ENCODE peak calls at places on chromosome 7, in four cellular contexts. One of them, this sample, is unnamed.

GRCh38 chr7:158950914-158951635 is 94.7 kb downstream of the DYNC2I1 start:
- DNase-seq in AG04449: no peak
- DNase-seq in fibroblast of mammary gland: peak; percentile 48
- DNase-seq in stomach: no peak
- DNase-seq in this sample: no peak

GRCh38 chr7:71442492-71443196 is 310.7 kb downstream of the GALNT17 start:
- DNase-seq in fibroblast of mammary gland: no peak
- DNase-seq in AG04449: no peak
- DNase-seq in stomach: no peak
- DNase-seq in this sample: no peak

GRCh38 chr7:135508853-135509588 is 881 bp downstream of the CNOT4 start:
- DNase-seq in fibroblast of mammary gland: peak; percentile 35
- DNase-seq in AG04449: no peak
- DNase-seq in stomach: no peak
- DNase-seq in this sample: peak; percentile 22

GRCh38 chr7:91098566-91098965 is 165.7 kb upstream of the FZD1 start:
- DNase-seq in AG04449: peak; percentile 29
- DNase-seq in stomach: no peak
- DNase-seq in fibroblast of mammary gland: no peak
- DNase-seq in this sample: no peak

GRCh38 chr7:66937940-66938339 is 16.9 kb downstream of the TMEM248 start:
- DNase-seq in stomach: no peak
- DNase-seq in fibroblast of mammary gland: no peak
- DNase-seq in AG04449: no peak
- DNase-seq in this sample: no peak

GRCh38 chr7:74064696-74065095 is 18.9 kb upstream of the LIMK1 start:
- DNase-seq in AG04449: no peak
- DNase-seq in stomach: no peak
- DNase-seq in fibroblast of mammary gland: no peak
- DNase-seq in this sample: no peak

GRCh38 chr7:9488555-9488954 is 1055.1 kb downstream of the NXPH1 start:
- DNase-seq in fibroblast of mammary gland: peak; percentile 62
- DNase-seq in stomach: no peak
- DNase-seq in AG04449: peak; percentile 45
- DNase-seq in this sample: no peak

GRCh38 chr7:157401567-157402387 is 65.0 kb downstream of the DNAJB6 start:
- DNase-seq in AG04449: no peak
- DNase-seq in fibroblast of mammary gland: no peak
- DNase-seq in stomach: no peak
- DNase-seq in this sample: no peak

GRCh38 chr7:19665399-19666008 is 43.3 kb downstream of the POLR1F start:
- DNase-seq in stomach: no peak
- DNase-seq in fibroblast of mammary gland: peak; percentile 69
- DNase-seq in AG04449: no peak
- DNase-seq in this sample: no peak

GRCh38 chr7:64308019-64308275 is 5.8 kb upstream of the ZNF736 start:
- DNase-seq in fibroblast of mammary gland: no peak
- DNase-seq in stomach: no peak
- DNase-seq in AG04449: no peak
- DNase-seq in this sample: no peak

GRCh38 chr7:35313575-35313974 is 59.7 kb upstream of the TBX20 start:
- DNase-seq in stomach: no peak
- DNase-seq in fibroblast of mammary gland: no peak
- DNase-seq in AG04449: no peak
- DNase-seq in this sample: no peak

GRCh38 chr7:132161231-132161915 is 414.9 kb downstream of the PLXNA4 start:
- DNase-seq in fibroblast of mammary gland: no peak
- DNase-seq in stomach: peak; percentile 73
- DNase-seq in AG04449: no peak
- DNase-seq in this sample: no peak

GRCh38 chr7:21243265-21243664 is 184.6 kb upstream of the SP4 start:
- DNase-seq in fibroblast of mammary gland: no peak
- DNase-seq in AG04449: no peak
- DNase-seq in stomach: no peak
- DNase-seq in this sample: no peak

GRCh38 chr7:3451696-3452095 is 150.6 kb downstream of the SDK1 start:
- DNase-seq in fibroblast of mammary gland: no peak
- DNase-seq in stomach: no peak
- DNase-seq in AG04449: no peak
- DNase-seq in this sample: no peak

GRCh38 chr7:120609136-120609753 is 248.7 kb downstream of the TSPAN12 start:
- DNase-seq in AG04449: no peak
- DNase-seq in fibroblast of mammary gland: peak; percentile 52
- DNase-seq in stomach: no peak
- DNase-seq in this sample: no peak

GRCh38 chr7:134996097-134996550 is 9.8 kb downstream of the AGBL3 start:
- DNase-seq in AG04449: no peak
- DNase-seq in stomach: no peak
- DNase-seq in fibroblast of mammary gland: peak; percentile 61
- DNase-seq in this sample: peak; percentile 76

GRCh38 chr7:3042861-3043489 is 692 bp downstream of the CARD11 start:
- DNase-seq in fibroblast of mammary gland: no peak
- DNase-seq in stomach: no peak
- DNase-seq in AG04449: no peak
- DNase-seq in this sample: peak; percentile 59

GRCh38 chr7:128104109-128104742 is 73.0 kb upstream of the LRRC4 start:
- DNase-seq in stomach: no peak
- DNase-seq in AG04449: no peak
- DNase-seq in fibroblast of mammary gland: peak; percentile 43
- DNase-seq in this sample: no peak

GRCh38 chr7:64463636-64464375 is 99.1 kb downstream of the ZNF680 start:
- DNase-seq in stomach: no peak
- DNase-seq in AG04449: no peak
- DNase-seq in fibroblast of mammary gland: peak; percentile 70
- DNase-seq in this sample: no peak

GRCh38 chr7:27958933-27959548 is 219.1 kb downstream of the TAX1BP1 start:
- DNase-seq in fibroblast of mammary gland: no peak
- DNase-seq in AG04449: no peak
- DNase-seq in stomach: no peak
- DNase-seq in this sample: no peak

GRCh38 chr7:158394936-158395335 is 192.7 kb downstream of the PTPRN2 start:
- DNase-seq in stomach: peak; percentile 58
- DNase-seq in AG04449: no peak
- DNase-seq in fibroblast of mammary gland: no peak
- DNase-seq in this sample: no peak

GRCh38 chr7:37323912-37324430 is 124.7 kb downstream of the ELMO1 start:
- DNase-seq in fibroblast of mammary gland: no peak
- DNase-seq in stomach: no peak
- DNase-seq in AG04449: no peak
- DNase-seq in this sample: no peak

GRCh38 chr7:156964971-156965370 is 15.5 kb downstream of the NOM1 start:
- DNase-seq in fibroblast of mammary gland: no peak
- DNase-seq in stomach: no peak
- DNase-seq in AG04449: no peak
- DNase-seq in this sample: no peak

GRCh38 chr7:82810558-82811259 is 352.0 kb downstream of the PCLO start:
- DNase-seq in stomach: no peak
- DNase-seq in AG04449: peak; percentile 61
- DNase-seq in fibroblast of mammary gland: peak; percentile 89
- DNase-seq in this sample: no peak

GRCh38 chr7:111212857-111213523 is 122.1 kb downstream of the LRRN3 start:
- DNase-seq in stomach: no peak
- DNase-seq in AG04449: no peak
- DNase-seq in fibroblast of mammary gland: no peak
- DNase-seq in this sample: no peak

GRCh38 chr7:47314728-47315601 is 266.9 kb downstream of the TNS3 start:
- DNase-seq in stomach: no peak
- DNase-seq in AG04449: no peak
- DNase-seq in fibroblast of mammary gland: peak; percentile 65
- DNase-seq in this sample: no peak

GRCh38 chr7:22564511-22565045 is 64.6 kb upstream of the STEAP1B start:
- DNase-seq in AG04449: no peak
- DNase-seq in fibroblast of mammary gland: peak; percentile 96
- DNase-seq in stomach: no peak
- DNase-seq in this sample: no peak

GRCh38 chr7:147607151-147607800 is 983.3 kb upstream of the C7orf33 start:
- DNase-seq in AG04449: no peak
- DNase-seq in fibroblast of mammary gland: no peak
- DNase-seq in stomach: no peak
- DNase-seq in this sample: no peak

GRCh38 chr7:149232362-149232761 is 7.1 kb upstream of the ZNF212 start:
- DNase-seq in stomach: no peak
- DNase-seq in AG04449: no peak
- DNase-seq in fibroblast of mammary gland: no peak
- DNase-seq in this sample: no peak

GRCh38 chr7:71131256-71131752 is 640 bp upstream of the GALNT17 start:
- DNase-seq in stomach: no peak
- DNase-seq in fibroblast of mammary gland: no peak
- DNase-seq in AG04449: no peak
- DNase-seq in this sample: no peak

GRCh38 chr7:132745510-132745909 is 169.2 kb upstream of the PLXNA4 start:
- DNase-seq in AG04449: no peak
- DNase-seq in fibroblast of mammary gland: no peak
- DNase-seq in stomach: no peak
- DNase-seq in this sample: no peak

GRCh38 chr7:6576024-6576866 is 1.0 kb upstream of the ZDHHC4 start:
- DNase-seq in stomach: no peak
- DNase-seq in AG04449: no peak
- DNase-seq in fibroblast of mammary gland: no peak
- DNase-seq in this sample: no peak

GRCh38 chr7:157028528-157028903 is 18.1 kb upstream of the MNX1 start:
- DNase-seq in AG04449: no peak
- DNase-seq in stomach: no peak
- DNase-seq in fibroblast of mammary gland: no peak
- DNase-seq in this sample: no peak

GRCh38 chr7:16431646-16432424 is 10.5 kb upstream of the CRPPA start:
- DNase-seq in AG04449: no peak
- DNase-seq in stomach: peak; percentile 27
- DNase-seq in fibroblast of mammary gland: peak; percentile 47
- DNase-seq in this sample: no peak

GRCh38 chr7:155066417-155066950 is 3.6 kb upstream of the HTR5A start:
- DNase-seq in stomach: no peak
- DNase-seq in AG04449: peak; percentile 36
- DNase-seq in fibroblast of mammary gland: peak; percentile 69
- DNase-seq in this sample: no peak

GRCh38 chr7:137954614-137955013 is 47.3 kb downstream of the CREB3L2 start:
- DNase-seq in fibroblast of mammary gland: peak; percentile 56
- DNase-seq in stomach: no peak
- DNase-seq in AG04449: no peak
- DNase-seq in this sample: no peak

GRCh38 chr7:131293018-131293417 is 34.7 kb upstream of the MKLN1 start:
- DNase-seq in AG04449: peak; percentile 21
- DNase-seq in fibroblast of mammary gland: peak; percentile 89
- DNase-seq in stomach: no peak
- DNase-seq in this sample: no peak

GRCh38 chr7:148772297-148773089 is 73.8 kb downstream of the CUL1 start:
- DNase-seq in AG04449: peak; percentile 73
- DNase-seq in stomach: no peak
- DNase-seq in fibroblast of mammary gland: peak; percentile 95
- DNase-seq in this sample: no peak

GRCh38 chr7:96219382-96220130 is 102.3 kb downstream of the SLC25A13 start:
- DNase-seq in stomach: no peak
- DNase-seq in AG04449: no peak
- DNase-seq in fibroblast of mammary gland: peak; percentile 87
- DNase-seq in this sample: no peak

GRCh38 chr7:57868771-57869483 is 418.9 kb downstream of the ZNF716 start:
- DNase-seq in fibroblast of mammary gland: no peak
- DNase-seq in AG04449: no peak
- DNase-seq in stomach: no peak
- DNase-seq in this sample: no peak
- H3K4me3 ChIP-seq in fibroblast of mammary gland: no peak overlapping the region
- H3K4me3 ChIP-seq in AG04449: no peak overlapping the region
- H3K4me3 ChIP-seq in stomach: peak overlapping the region; percentile 9
- H3K4me3 ChIP-seq in this sample: no peak overlapping the region

GRCh38 chr7:1377111-1377909 is 82.0 kb downstream of the MICALL2 start:
- DNase-seq in AG04449: no peak
- DNase-seq in stomach: no peak
- DNase-seq in fibroblast of mammary gland: no peak
- DNase-seq in this sample: no peak
- TF ChIP-seq CTCF in AG04449: no peak
- TF ChIP-seq CTCF in stomach: no peak
- TF ChIP-seq CTCF in fibroblast of mammary gland: no peak
- TF ChIP-seq CTCF in this sample: no peak

DNA sequence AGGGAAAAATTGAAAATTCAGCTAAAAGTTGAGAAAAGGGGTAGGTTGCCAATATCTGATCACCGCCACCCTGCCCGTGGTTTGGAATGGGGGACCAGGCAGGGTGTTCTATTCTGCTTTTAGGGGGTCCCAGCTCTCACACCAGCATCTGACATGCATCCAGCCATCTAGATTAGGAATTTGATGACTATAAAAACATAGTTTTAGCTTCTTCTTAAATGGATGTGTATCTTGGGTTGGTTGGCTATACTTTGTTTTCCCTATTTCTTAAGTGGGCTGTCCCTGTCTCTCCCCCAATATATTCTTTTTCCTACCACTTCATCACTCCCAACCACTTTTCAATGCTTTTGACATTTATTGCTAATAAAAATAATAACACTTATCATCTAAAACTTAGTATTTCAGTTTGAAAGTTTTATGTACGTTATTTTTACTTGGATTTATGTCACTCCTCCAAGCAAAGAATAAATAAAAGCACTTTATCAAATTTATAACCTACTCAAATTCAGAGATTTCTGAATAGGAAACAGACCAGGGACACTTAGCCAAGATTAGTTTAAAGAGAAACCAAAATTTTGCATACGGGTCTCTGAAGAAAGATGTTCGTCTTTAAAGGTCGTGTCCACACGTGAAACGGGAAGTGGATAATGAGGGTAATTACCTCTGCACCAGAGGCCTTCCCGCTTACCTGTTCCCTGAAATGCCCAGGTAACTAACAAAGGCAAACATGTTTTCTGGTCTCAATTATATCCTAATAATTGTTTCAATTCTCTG is 233.3 kb upstream of the AUTS2 start:
- DNase-seq in stomach: no peak
- DNase-seq in fibroblast of mammary gland: peak; percentile 8
- DNase-seq in AG04449: no peak
- DNase-seq in this sample: no peak
- H3K4me3 ChIP-seq in stomach: no peak overlapping the region
- H3K4me3 ChIP-seq in fibroblast of mammary gland: no peak overlapping the region
- H3K4me3 ChIP-seq in AG04449: no peak overlapping the region
- H3K4me3 ChIP-seq in this sample: no peak overlapping the region

DNA sequence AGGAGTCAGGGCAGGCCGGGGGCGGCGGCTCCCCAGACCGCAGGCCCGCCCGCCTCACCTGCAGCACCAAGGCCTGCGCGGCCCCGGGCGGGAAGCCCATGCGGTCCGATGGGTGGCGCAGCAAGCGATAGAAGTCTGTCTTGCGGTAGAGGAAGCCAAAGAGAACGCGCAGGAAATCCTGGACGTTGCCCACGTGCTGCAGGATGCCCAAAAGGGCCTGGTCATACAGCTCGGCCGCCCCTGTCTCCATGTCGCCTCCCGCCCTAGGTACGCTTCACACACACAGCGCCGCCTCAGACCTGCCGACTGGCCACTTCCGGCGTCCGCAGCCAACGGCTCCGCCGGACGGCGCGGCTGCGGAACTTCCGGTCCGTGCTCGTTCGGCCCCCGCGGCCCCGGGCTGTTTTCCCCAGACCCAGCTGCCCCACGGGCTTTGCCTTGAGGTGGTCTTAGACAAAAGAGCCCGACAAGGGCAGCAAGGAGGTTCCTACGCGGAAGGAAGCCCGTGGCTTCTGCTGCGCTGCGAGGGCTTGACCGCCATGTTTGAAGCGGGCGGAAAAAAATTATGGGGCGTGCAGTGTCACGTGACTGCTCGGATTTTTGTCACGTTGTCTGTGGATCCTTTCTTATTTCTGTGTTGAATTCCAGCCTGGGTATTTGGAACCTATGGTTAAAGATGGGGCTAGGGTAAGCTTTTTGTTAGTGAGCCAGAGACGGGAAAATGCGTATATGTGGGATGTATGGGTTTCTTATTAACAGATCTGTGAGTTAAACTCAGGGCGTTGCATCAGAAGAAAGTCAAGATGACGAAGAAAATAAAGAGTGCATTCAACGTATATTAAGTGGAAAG is at the start of gene NUDCD3:
- DNase-seq in stomach: peak; percentile 85
- DNase-seq in AG04449: no peak
- DNase-seq in fibroblast of mammary gland: peak; percentile 80
- DNase-seq in this sample: peak; percentile 69
- TF ChIP-seq CTCF in stomach: no peak
- TF ChIP-seq CTCF in AG04449: no peak
- TF ChIP-seq CTCF in fibroblast of mammary gland: no peak
- TF ChIP-seq CTCF in this sample: no peak